ENCODE peak calls at places on chromosomes 11 and 22, in nine cellular contexts. One of them, this sample, is unnamed.

GRCh38 chr22:50415426-50415825 is 59.4 kb downstream of the SBF1 start:
- DNase-seq in astrocyte of the cerebellum: no peak
- DNase-seq in mucosa of descending colon: no peak
- DNase-seq in GM12865: no peak
- DNase-seq in Panc1: no peak
- DNase-seq in thoracic aorta: no peak
- DNase-seq in dorsolateral prefrontal cortex: no peak
- DNase-seq in AG09319: no peak
- DNase-seq in AG09309: no peak
- DNase-seq in this sample: no peak

GRCh38 chr11:62919476-62919875 is 1.7 kb downstream of the CHRM1 start:
- DNase-seq in astrocyte of the cerebellum: no peak
- DNase-seq in mucosa of descending colon: no peak
- DNase-seq in GM12865: no peak
- DNase-seq in Panc1: no peak
- DNase-seq in thoracic aorta: no peak
- DNase-seq in dorsolateral prefrontal cortex: no peak
- DNase-seq in AG09319: no peak
- DNase-seq in AG09309: no peak
- DNase-seq in this sample: no peak

GRCh38 chr11:134126197-134126822 is 57.4 kb downstream of the JAM3 start:
- DNase-seq in astrocyte of the cerebellum: no peak
- DNase-seq in mucosa of descending colon: no peak
- DNase-seq in GM12865: no peak
- DNase-seq in Panc1: no peak
- DNase-seq in thoracic aorta: no peak
- DNase-seq in dorsolateral prefrontal cortex: peak
- DNase-seq in AG09319: peak
- DNase-seq in AG09309: peak
- DNase-seq in this sample: no peak

GRCh38 chr22:46084376-46084775 is 66.0 kb upstream of the PPARA start:
- DNase-seq in astrocyte of the cerebellum: no peak
- DNase-seq in mucosa of descending colon: no peak
- DNase-seq in GM12865: no peak
- DNase-seq in Panc1: no peak
- DNase-seq in thoracic aorta: no peak
- DNase-seq in dorsolateral prefrontal cortex: no peak
- DNase-seq in AG09319: no peak
- DNase-seq in AG09309: no peak
- DNase-seq in this sample: no peak

GRCh38 chr11:80532633-80533232 is 1091.9 kb upstream of the TENM4 start:
- DNase-seq in astrocyte of the cerebellum: no peak
- DNase-seq in mucosa of descending colon: no peak
- DNase-seq in GM12865: no peak
- DNase-seq in Panc1: no peak
- DNase-seq in thoracic aorta: no peak
- DNase-seq in dorsolateral prefrontal cortex: no peak
- DNase-seq in AG09319: no peak
- DNase-seq in AG09309: no peak
- DNase-seq in this sample: no peak

GRCh38 chr11:126103150-126103549 is 40.5 kb upstream of the CDON start:
- DNase-seq in astrocyte of the cerebellum: no peak
- DNase-seq in mucosa of descending colon: no peak
- DNase-seq in GM12865: no peak
- DNase-seq in Panc1: no peak
- DNase-seq in thoracic aorta: no peak
- DNase-seq in dorsolateral prefrontal cortex: no peak
- DNase-seq in AG09319: no peak
- DNase-seq in AG09309: no peak
- DNase-seq in this sample: no peak

GRCh38 chr22:22927196-22927887 is 39.7 kb downstream of the IGLL5 start:
- DNase-seq in astrocyte of the cerebellum: no peak
- DNase-seq in mucosa of descending colon: no peak
- DNase-seq in GM12865: no peak
- DNase-seq in Panc1: no peak
- DNase-seq in thoracic aorta: no peak
- DNase-seq in dorsolateral prefrontal cortex: no peak
- DNase-seq in AG09319: no peak
- DNase-seq in AG09309: no peak
- DNase-seq in this sample: no peak

GRCh38 chr11:71112454-71112853 is 139.9 kb downstream of the SHANK2 start:
- DNase-seq in astrocyte of the cerebellum: no peak
- DNase-seq in mucosa of descending colon: no peak
- DNase-seq in GM12865: no peak
- DNase-seq in Panc1: no peak
- DNase-seq in thoracic aorta: no peak
- DNase-seq in dorsolateral prefrontal cortex: no peak
- DNase-seq in AG09319: no peak
- DNase-seq in AG09309: no peak
- DNase-seq in this sample: no peak

GRCh38 chr11:74710291-74710938 is 20.8 kb downstream of the CHRDL2 start:
- DNase-seq in astrocyte of the cerebellum: no peak
- DNase-seq in mucosa of descending colon: no peak
- DNase-seq in GM12865: no peak
- DNase-seq in Panc1: no peak
- DNase-seq in thoracic aorta: no peak
- DNase-seq in dorsolateral prefrontal cortex: no peak
- DNase-seq in AG09319: no peak
- DNase-seq in AG09309: no peak
- DNase-seq in this sample: no peak

GRCh38 chr11:31799794-31800397 is 11.2 kb downstream of the PAX6 start:
- DNase-seq in astrocyte of the cerebellum: no peak
- DNase-seq in mucosa of descending colon: no peak
- DNase-seq in GM12865: no peak
- DNase-seq in Panc1: no peak
- DNase-seq in thoracic aorta: no peak
- DNase-seq in dorsolateral prefrontal cortex: no peak
- DNase-seq in AG09319: no peak
- DNase-seq in AG09309: no peak
- DNase-seq in this sample: no peak

GRCh38 chr22:44814266-44815098 is 62.1 kb downstream of the ARHGAP8 start:
- DNase-seq in astrocyte of the cerebellum: no peak
- DNase-seq in mucosa of descending colon: peak
- DNase-seq in GM12865: no peak
- DNase-seq in Panc1: no peak
- DNase-seq in thoracic aorta: no peak
- DNase-seq in dorsolateral prefrontal cortex: no peak
- DNase-seq in AG09319: no peak
- DNase-seq in AG09309: no peak
- DNase-seq in this sample: no peak

GRCh38 chr11:3834349-3835099 is 6.2 kb downstream of the RHOG start:
- DNase-seq in astrocyte of the cerebellum: no peak
- DNase-seq in mucosa of descending colon: peak
- DNase-seq in GM12865: peak
- DNase-seq in Panc1: no peak
- DNase-seq in thoracic aorta: no peak
- DNase-seq in dorsolateral prefrontal cortex: no peak
- DNase-seq in AG09319: no peak
- DNase-seq in AG09309: no peak
- DNase-seq in this sample: no peak

GRCh38 chr11:121692236-121692635 is 239.5 kb upstream of the SORL1-AS1 start:
- DNase-seq in astrocyte of the cerebellum: no peak
- DNase-seq in mucosa of descending colon: no peak
- DNase-seq in GM12865: no peak
- DNase-seq in Panc1: no peak
- DNase-seq in thoracic aorta: no peak
- DNase-seq in dorsolateral prefrontal cortex: no peak
- DNase-seq in AG09319: no peak
- DNase-seq in AG09309: no peak
- DNase-seq in this sample: no peak

DNA sequence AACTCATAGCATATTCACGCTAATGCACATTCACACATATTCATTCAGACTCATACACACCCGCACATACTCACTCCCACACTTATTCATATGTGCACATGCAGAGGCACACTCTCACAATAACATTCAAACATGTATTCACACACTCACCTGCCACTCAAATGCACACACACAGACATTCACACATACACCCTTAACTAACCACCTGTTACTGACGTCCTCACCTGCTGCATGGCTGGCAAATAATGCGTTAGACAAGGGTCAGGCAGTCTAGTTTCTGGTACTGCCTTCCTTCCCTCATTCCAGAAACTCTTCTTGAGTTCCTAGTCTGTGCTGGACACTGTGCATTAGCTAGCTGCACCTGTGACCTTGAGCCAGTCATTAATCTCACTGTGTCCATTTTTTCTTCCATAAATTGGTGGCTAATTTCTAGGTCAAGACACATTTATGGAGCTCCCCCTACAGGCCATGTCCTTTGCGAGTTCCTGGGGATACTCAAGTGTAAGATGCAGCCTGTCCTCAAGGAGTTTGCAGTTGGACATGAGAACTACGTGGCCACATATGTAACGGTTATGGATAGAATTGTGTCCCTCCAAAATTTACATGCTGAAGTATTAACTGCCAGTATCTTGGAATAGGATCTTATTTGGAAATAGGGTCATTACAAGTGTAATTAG is 34.5 kb upstream of the SEZ6L start:
- DNase-seq in astrocyte of the cerebellum: no peak
- DNase-seq in mucosa of descending colon: no peak
- DNase-seq in GM12865: peak
- DNase-seq in Panc1: no peak
- DNase-seq in thoracic aorta: no peak
- DNase-seq in dorsolateral prefrontal cortex: no peak
- DNase-seq in AG09319: no peak
- DNase-seq in AG09309: no peak
- DNase-seq in this sample: no peak
- TF ChIP-seq CTCF in astrocyte of the cerebellum: no peak
- TF ChIP-seq CTCF in mucosa of descending colon: no peak
- TF ChIP-seq CTCF in GM12865: peak
- TF ChIP-seq CTCF in Panc1: peak
- TF ChIP-seq CTCF in thoracic aorta: no peak
- TF ChIP-seq CTCF in dorsolateral prefrontal cortex: no peak
- TF ChIP-seq CTCF in AG09319: no peak
- TF ChIP-seq CTCF in AG09309: no peak
- TF ChIP-seq CTCF in this sample: peak

GRCh38 chr11:128550261-128550821 is 37.0 kb downstream of the ETS1 start:
- DNase-seq in astrocyte of the cerebellum: no peak
- DNase-seq in mucosa of descending colon: no peak
- DNase-seq in GM12865: no peak
- DNase-seq in Panc1: no peak
- DNase-seq in thoracic aorta: no peak
- DNase-seq in dorsolateral prefrontal cortex: no peak
- DNase-seq in AG09319: no peak
- DNase-seq in AG09309: no peak
- DNase-seq in this sample: no peak

GRCh38 chr11:128550967-128551522 is 36.3 kb downstream of the ETS1 start:
- DNase-seq in astrocyte of the cerebellum: no peak
- DNase-seq in mucosa of descending colon: no peak
- DNase-seq in GM12865: peak
- DNase-seq in Panc1: no peak
- DNase-seq in thoracic aorta: no peak
- DNase-seq in dorsolateral prefrontal cortex: no peak
- DNase-seq in AG09319: no peak
- DNase-seq in AG09309: no peak
- DNase-seq in this sample: no peak

GRCh38 chr11:128547946-128548654 is 39.3 kb downstream of the ETS1 start:
- DNase-seq in astrocyte of the cerebellum: no peak
- DNase-seq in mucosa of descending colon: no peak
- DNase-seq in GM12865: no peak
- DNase-seq in Panc1: no peak
- DNase-seq in thoracic aorta: no peak
- DNase-seq in dorsolateral prefrontal cortex: no peak
- DNase-seq in AG09319: no peak
- DNase-seq in AG09309: no peak
- DNase-seq in this sample: no peak

GRCh38 chr11:128549256-128549944 is 38.0 kb downstream of the ETS1 start:
- DNase-seq in astrocyte of the cerebellum: no peak
- DNase-seq in mucosa of descending colon: no peak
- DNase-seq in GM12865: no peak
- DNase-seq in Panc1: no peak
- DNase-seq in thoracic aorta: no peak
- DNase-seq in dorsolateral prefrontal cortex: no peak
- DNase-seq in AG09319: no peak
- DNase-seq in AG09309: no peak
- DNase-seq in this sample: no peak

GRCh38 chr11:128548655-128549255 is 38.6 kb downstream of the ETS1 start:
- DNase-seq in astrocyte of the cerebellum: no peak
- DNase-seq in mucosa of descending colon: peak
- DNase-seq in GM12865: no peak
- DNase-seq in Panc1: no peak
- DNase-seq in thoracic aorta: no peak
- DNase-seq in dorsolateral prefrontal cortex: no peak
- DNase-seq in AG09319: no peak
- DNase-seq in AG09309: no peak
- DNase-seq in this sample: peak
- TF ChIP-seq CTCF in astrocyte of the cerebellum: no peak
- TF ChIP-seq CTCF in mucosa of descending colon: no peak
- TF ChIP-seq CTCF in GM12865: no peak
- TF ChIP-seq CTCF in Panc1: no peak
- TF ChIP-seq CTCF in thoracic aorta: no peak
- TF ChIP-seq CTCF in dorsolateral prefrontal cortex: no peak
- TF ChIP-seq CTCF in AG09319: no peak
- TF ChIP-seq CTCF in AG09309: no peak
- TF ChIP-seq CTCF in this sample: no peak

DNA sequence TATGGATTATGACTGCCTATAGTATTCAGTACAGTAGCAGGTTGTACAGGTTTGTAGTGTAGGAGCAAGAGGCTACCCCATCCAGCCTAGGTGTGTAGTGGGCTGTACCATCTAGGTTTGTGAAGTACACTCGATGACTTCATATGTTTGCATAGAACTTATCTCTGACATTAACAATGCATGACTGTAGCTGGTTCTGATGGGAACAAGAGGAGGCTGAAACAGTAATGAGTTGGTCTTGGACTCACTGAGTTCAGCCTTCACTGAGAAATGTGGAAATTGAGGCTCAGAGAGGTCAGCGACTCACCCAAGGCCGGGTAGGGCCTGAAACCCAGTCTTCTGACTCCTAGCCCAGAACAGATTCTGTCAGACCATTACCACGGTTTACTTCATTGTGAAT is 13.0 kb downstream of the MYO7A start:
- DNase-seq in astrocyte of the cerebellum: no peak
- DNase-seq in mucosa of descending colon: no peak
- DNase-seq in GM12865: no peak
- DNase-seq in Panc1: no peak
- DNase-seq in thoracic aorta: no peak
- DNase-seq in dorsolateral prefrontal cortex: no peak
- DNase-seq in AG09319: no peak
- DNase-seq in AG09309: peak
- DNase-seq in this sample: no peak
- TF ChIP-seq CTCF in astrocyte of the cerebellum: no peak
- TF ChIP-seq CTCF in mucosa of descending colon: no peak
- TF ChIP-seq CTCF in GM12865: no peak
- TF ChIP-seq CTCF in Panc1: no peak
- TF ChIP-seq CTCF in thoracic aorta: no peak
- TF ChIP-seq CTCF in dorsolateral prefrontal cortex: no peak
- TF ChIP-seq CTCF in AG09319: no peak
- TF ChIP-seq CTCF in AG09309: no peak
- TF ChIP-seq CTCF in this sample: no peak

DNA sequence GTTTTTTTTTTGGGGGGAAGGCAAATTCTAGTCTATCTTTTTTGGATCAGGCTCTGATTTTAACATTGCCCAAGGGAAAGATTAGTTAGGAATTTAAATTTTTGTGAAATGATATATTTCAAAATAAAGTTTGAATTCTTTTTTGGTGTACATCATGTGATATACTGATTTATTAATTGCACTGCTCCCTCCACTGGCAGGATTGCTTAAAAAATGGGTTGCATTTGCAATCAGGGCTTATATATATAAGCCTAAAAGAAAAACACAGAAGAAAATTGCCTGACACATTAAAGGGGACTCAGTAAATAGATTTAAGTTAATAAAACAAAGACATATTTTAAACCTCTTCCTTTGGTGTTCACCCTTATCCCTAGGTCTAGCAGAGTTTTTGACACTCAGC is 1.2 kb downstream of the DYNC2H1 start:
- DNase-seq in astrocyte of the cerebellum: peak
- DNase-seq in mucosa of descending colon: no peak
- DNase-seq in GM12865: no peak
- DNase-seq in Panc1: no peak
- DNase-seq in thoracic aorta: no peak
- DNase-seq in dorsolateral prefrontal cortex: no peak
- DNase-seq in AG09319: no peak
- DNase-seq in AG09309: no peak
- DNase-seq in this sample: no peak
- TF ChIP-seq CTCF in astrocyte of the cerebellum: peak
- TF ChIP-seq CTCF in mucosa of descending colon: no peak
- TF ChIP-seq CTCF in GM12865: no peak
- TF ChIP-seq CTCF in Panc1: peak
- TF ChIP-seq CTCF in thoracic aorta: no peak
- TF ChIP-seq CTCF in dorsolateral prefrontal cortex: no peak
- TF ChIP-seq CTCF in AG09319: peak
- TF ChIP-seq CTCF in AG09309: peak
- TF ChIP-seq CTCF in this sample: no peak

This sample was measured in GM20000.